ENCODE peak calls at places on chromosome 6, in four cellular contexts. K is HL-60, X is K562, F is GM12878. R is an unnamed sample.

GRCh38 chr6:157838718-157839430 is 15.8 kb downstream of the SNX9 start:
- DNase-seq in K (no peak), X (no peak), F (no peak), R (no peak)

GRCh38 chr6:170434114-170434820 is 118.8 kb downstream of the PSMB1 start:
- DNase-seq in F (no peak), K (no peak), X (no peak), R (no peak)

GRCh38 chr6:110800181-110800838 is 15.0 kb downstream of the CDK19 start:
- DNase-seq in K (no peak), F (no peak), X (no peak), R (no peak)

GRCh38 chr6:47306887-47307286 is 2.8 kb downstream of the TNFRSF21 start:
- DNase-seq in K (no peak), X (no peak), F (no peak), R (no peak)

GRCh38 chr6:24584390-24584735 is 61.6 kb downstream of the KIAA0319 start:
- DNase-seq in X (no peak), K (no peak), F (no peak), R (no peak)

GRCh38 chr6:46549155-46549554 is 57.9 kb upstream of the RCAN2 start:
- DNase-seq in K (no peak), X (no peak), F (no peak), R (no peak)

GRCh38 chr6:115570326-115570725 is 490.4 kb downstream of the FRK start:
- DNase-seq in F (no peak), X (no peak), K (no peak), R (no peak)

GRCh38 chr6:129498950-129499870 is 210.8 kb downstream of the ARHGAP18 start:
- DNase-seq in K (peak), F (no peak), X (peak), R (no peak)

GRCh38 chr6:157034433-157035230 is 257.5 kb downstream of the ARID1B start:
- DNase-seq in X (peak), K (no peak), F (no peak), R (no peak)

GRCh38 chr6:13001951-13002350 is 285.4 kb downstream of the PHACTR1 start:
- DNase-seq in K (no peak), F (no peak), X (no peak), R (no peak)

GRCh38 chr6:27651371-27651732 is 178.4 kb upstream of the ZNF184 start:
- DNase-seq in K (no peak), X (peak), F (no peak), R (no peak)

GRCh38 chr6:1569377-1569776 is 40.3 kb upstream of the FOXC1 start:
- DNase-seq in F (no peak), K (no peak), X (no peak), R (no peak)

GRCh38 chr6:107917468-107918375 is 40.3 kb downstream of the SEC63 start:
- DNase-seq in K (no peak), X (no peak), F (peak), R (no peak)

GRCh38 chr6:7541175-7542064 is at the start of gene DSP:
- DNase-seq in F (no peak), K (no peak), X (peak), R (peak)

GRCh38 chr6:12030993-12031550 is 19.0 kb downstream of the HIVEP1 start:
- DNase-seq in F (no peak), X (no peak), K (no peak), R (no peak)

GRCh38 chr6:30769088-30769852 is 24.9 kb upstream of the IER3 start:
- DNase-seq in X (peak), F (no peak), K (peak), R (no peak)

GRCh38 chr6:72755752-72756151 is 133.9 kb downstream of the KCNQ5 start:
- DNase-seq in X (no peak), K (no peak), F (no peak), R (no peak)

GRCh38 chr6:47141166-47141565 is 99.0 kb upstream of the ADGRF1 start:
- DNase-seq in F (no peak), K (no peak), X (no peak), R (no peak)

GRCh38 chr6:63573899-63574553 is 1.7 kb downstream of the LOC128125822 start:
- DNase-seq in F (peak), X (peak), K (peak), R (no peak)

GRCh38 chr6:10481101-10481500 is 40.0 kb upstream of the GCNT2 start:
- DNase-seq in K (no peak), F (no peak), X (no peak), R (no peak)

GRCh38 chr6:24403501-24403824 is 727 bp downstream of the MRS2 start:
- DNase-seq in K (no peak), X (no peak), F (no peak), R (no peak)

GRCh38 chr6:141421378-141421777 is 711.3 kb upstream of the GJE1 start:
- DNase-seq in K (no peak), F (no peak), X (no peak), R (no peak)

GRCh38 chr6:136517002-136517401 is 33.2 kb downstream of the MAP7 start:
- DNase-seq in K (no peak), X (no peak), F (no peak), R (no peak)

GRCh38 chr6:39402239-39402751 is 79.8 kb upstream of the KCNK16 start:
- DNase-seq in X (no peak), F (no peak), K (no peak), R (no peak)

GRCh38 chr6:17987576-17988421 is at the start of gene KIF13A:
- DNase-seq in K (peak), F (no peak), X (peak), R (peak)

GRCh38 chr6:139336488-139336887 is 38.0 kb downstream of the CITED2 start:
- DNase-seq in F (no peak), K (no peak), X (no peak), R (no peak)

GRCh38 chr6:1825926-1826325 is 216.2 kb downstream of the FOXC1 start:
- DNase-seq in X (no peak), F (no peak), K (no peak), R (no peak)

GRCh38 chr6:137488736-137489409 is 5.3 kb downstream of the OLIG3 start:
- DNase-seq in X (no peak), K (no peak), F (no peak), R (peak)

GRCh38 chr6:36679043-36679821 is 718 bp downstream of the CDKN1A start:
- DNase-seq in K (no peak), F (no peak), X (peak), R (no peak)

GRCh38 chr6:14763139-14763538 is 482.7 kb upstream of the JARID2 start:
- DNase-seq in K (no peak), F (no peak), X (peak), R (no peak)

GRCh38 chr6:4115741-4116140 is 19.6 kb downstream of the ECI2 start:
- DNase-seq in K (no peak), X (no peak), F (no peak), R (no peak)

GRCh38 chr6:138833819-138834539 is 38.1 kb downstream of the ECT2L start:
- DNase-seq in K (no peak), F (no peak), X (no peak), R (no peak)

GRCh38 chr6:167826230-167827061 is at the start of gene AFDN:
- DNase-seq in X (peak), K (no peak), F (no peak), R (peak)

DNA sequence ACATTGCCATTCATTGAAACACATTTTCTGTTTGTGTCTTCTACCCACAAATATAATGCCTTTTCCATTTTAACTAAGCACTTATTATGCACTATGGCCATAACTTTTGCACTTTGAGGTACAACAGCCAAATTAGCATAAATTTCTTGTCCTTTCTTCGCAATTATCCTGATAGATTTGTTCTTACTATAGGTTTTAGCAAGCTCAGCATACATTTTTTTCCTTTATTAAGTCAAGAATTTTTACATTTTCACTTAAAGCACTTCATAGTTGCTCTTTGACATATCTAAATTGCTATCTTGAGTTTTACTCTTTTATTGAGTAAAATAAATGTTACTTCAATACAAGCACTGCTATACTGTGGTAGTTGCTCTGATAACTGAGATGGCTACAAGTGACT is 5.8 kb downstream of the DEFB114 start:
- DNase-seq in F (no peak), X (no peak), K (no peak), R (no peak)
- TF ChIP-seq SPI1 in F (no peak), X (no peak), K (no peak), R (no peak)

GRCh38 chr6:150539111-150539510 is 60.6 kb upstream of the PLEKHG1 start:
- DNase-seq in X (no peak), K (no peak), F (no peak), R (no peak)

GRCh38 chr6:150539568-150539967 is 60.1 kb upstream of the PLEKHG1 start:
- DNase-seq in K (no peak), F (no peak), X (no peak), R (no peak)

GRCh38 chr6:150537481-150537880 is 62.2 kb upstream of the PLEKHG1 start:
- DNase-seq in F (no peak), K (no peak), X (no peak), R (no peak)

GRCh38 chr6:150535818-150536220 is 63.9 kb upstream of the PLEKHG1 start:
- DNase-seq in K (no peak), F (no peak), X (no peak), R (no peak)

GRCh38 chr6:150537893-150538292 is 61.8 kb upstream of the PLEKHG1 start:
- DNase-seq in X (no peak), K (no peak), F (no peak), R (no peak)
- TF ChIP-seq POLR2AphosphoS5 in X (no peak), K (no peak), F (no peak), R (no peak)

GRCh38 chr6:140371360-140371870 is 997.0 kb upstream of the CITED2 start:
- DNase-seq in K (no peak), X (no peak), F (no peak), R (no peak)
- TF ChIP-seq SPI1 in K (no peak), X (no peak), F (no peak), R (no peak)

DNA sequence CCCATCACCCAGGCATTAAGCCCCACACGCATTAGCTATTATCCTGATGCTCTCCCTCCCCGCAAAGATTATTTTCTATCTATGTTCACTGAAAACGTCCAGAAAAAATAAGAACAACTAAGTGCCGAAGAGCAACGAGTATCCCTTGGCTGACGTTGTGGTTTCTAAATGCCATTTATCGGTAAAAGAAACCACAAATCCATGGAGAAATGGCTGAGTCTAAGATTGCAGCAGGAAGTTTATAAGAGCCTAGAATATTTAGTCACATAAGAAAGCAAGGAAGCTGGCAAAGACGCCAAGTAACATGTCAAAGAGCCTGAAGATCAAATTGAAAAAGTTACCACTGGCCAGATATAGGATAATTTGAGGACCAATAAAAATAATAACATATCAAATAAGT is 18.1 kb upstream of the NOX3 start:
- DNase-seq in K (no peak), X (no peak), F (no peak), R (no peak)
- TF ChIP-seq POLR2AphosphoS5 in K (no peak), X (no peak), F (no peak), R (no peak)